ENCODE peak calls at places on chromosomes 12 and 14, in seven cellular contexts. Z is astrocyte of the spinal cord, X is ascending aorta, G is neural progenitor cell, S is HFF-Myc, A is stomach, U is brain microvascular endothelial cell. N is an unnamed sample.

GRCh38 chr14:73524493-73524892 is 12.4 kb upstream of the ACOT1 start:
- DNase-seq in G (no peak), X (no peak), S (no peak), Z (no peak), U (no peak), A (peak; percentile 48), N (no peak)

GRCh38 chr14:106657460-106657859 is 1131.1 kb downstream of the TMEM121 start:
- DNase-seq in Z (no peak), U (no peak), X (no peak), A (no peak), G (no peak), S (no peak), N (no peak)

GRCh38 chr14:100827751-100828447 is 2.0 kb downstream of the MEG3 start:
- DNase-seq in A (no peak), X (no peak), S (no peak), Z (peak; percentile 76), G (no peak), U (peak; percentile 80), N (no peak)

GRCh38 chr14:95045836-95046430 is 111.4 kb downstream of the DICER1 start:
- DNase-seq in U (no peak), Z (no peak), S (no peak), A (peak; percentile 24), G (no peak), X (no peak), N (peak; percentile 45)

GRCh38 chr12:5078423-5078822 is 34.7 kb downstream of the KCNA5 start:
- DNase-seq in G (no peak), U (no peak), S (no peak), Z (no peak), A (no peak), X (peak; percentile 80), N (no peak)

GRCh38 chr14:26233126-26233525 is 364.7 kb downstream of the NOVA1 start:
- DNase-seq in S (no peak), X (no peak), A (no peak), G (no peak), U (no peak), Z (no peak), N (no peak)

GRCh38 chr14:74577948-74578275 is 34.1 kb downstream of the LTBP2 start:
- DNase-seq in G (no peak), U (no peak), X (no peak), S (no peak), Z (no peak), A (no peak), N (no peak)

GRCh38 chr14:32252030-32252670 is 49.1 kb upstream of the RNU6-8 start:
- DNase-seq in Z (peak; percentile 85), A (peak; percentile 43), S (peak; percentile 62), U (peak; percentile 78), G (peak; percentile 79), X (no peak), N (peak; percentile 58)

GRCh38 chr14:65354131-65354530 is 58.4 kb upstream of the FUT8 start:
- DNase-seq in U (no peak), X (no peak), G (no peak), Z (no peak), S (no peak), A (peak; percentile 68), N (no peak)

GRCh38 chr14:71324767-71325272 is 417.6 kb downstream of the PCNX1 start:
- DNase-seq in A (no peak), G (peak; percentile 20), S (no peak), Z (no peak), U (peak; percentile 6), X (no peak), N (no peak)

GRCh38 chr12:131264625-131265024 is 310.9 kb downstream of the ADGRD1 start:
- DNase-seq in U (no peak), G (no peak), A (no peak), S (no peak), Z (no peak), X (no peak), N (no peak)

GRCh38 chr14:83706555-83706954 is 1823.4 kb upstream of the FLRT2 start:
- DNase-seq in G (peak; percentile 77), Z (peak; percentile 6), U (no peak), S (peak; percentile 15), A (no peak), X (no peak), N (no peak)

GRCh38 chr12:116628450-116628793 is 69.2 kb downstream of the MAP1LC3B2 start:
- DNase-seq in U (no peak), Z (no peak), S (no peak), X (no peak), G (no peak), A (no peak), N (no peak)

GRCh38 chr12:85823436-85824179 is 12.6 kb downstream of the RASSF9 start:
- DNase-seq in A (no peak), G (no peak), X (no peak), Z (peak; percentile 84), S (no peak), U (peak; percentile 84), N (no peak)

GRCh38 chr14:64926398-64926995 is 12.2 kb downstream of the CHURC1 start:
- DNase-seq in Z (no peak), G (no peak), X (no peak), S (no peak), U (no peak), A (no peak), N (no peak)

GRCh38 chr12:124646385-124647230 is 79.2 kb upstream of the NCOR2 start:
- DNase-seq in X (no peak), U (no peak), A (no peak), S (no peak), G (no peak), Z (no peak), N (no peak)

GRCh38 chr12:52203126-52203921 is 11.5 kb upstream of the KRT80 start:
- DNase-seq in X (peak; percentile 51), A (peak; percentile 36), S (peak; percentile 69), Z (peak; percentile 57), G (peak; percentile 31), U (peak; percentile 38), N (peak; percentile 96)

GRCh38 chr12:91133871-91134270 is 22.6 kb upstream of the LUM start:
- DNase-seq in X (no peak), Z (peak; percentile 76), S (no peak), G (no peak), A (no peak), U (peak; percentile 29), N (no peak)

GRCh38 chr12:116454950-116455447 is 104.2 kb upstream of the MAP1LC3B2 start:
- DNase-seq in U (peak; percentile 94), A (no peak), X (no peak), G (no peak), S (peak; percentile 72), Z (peak; percentile 94), N (no peak)

DNA sequence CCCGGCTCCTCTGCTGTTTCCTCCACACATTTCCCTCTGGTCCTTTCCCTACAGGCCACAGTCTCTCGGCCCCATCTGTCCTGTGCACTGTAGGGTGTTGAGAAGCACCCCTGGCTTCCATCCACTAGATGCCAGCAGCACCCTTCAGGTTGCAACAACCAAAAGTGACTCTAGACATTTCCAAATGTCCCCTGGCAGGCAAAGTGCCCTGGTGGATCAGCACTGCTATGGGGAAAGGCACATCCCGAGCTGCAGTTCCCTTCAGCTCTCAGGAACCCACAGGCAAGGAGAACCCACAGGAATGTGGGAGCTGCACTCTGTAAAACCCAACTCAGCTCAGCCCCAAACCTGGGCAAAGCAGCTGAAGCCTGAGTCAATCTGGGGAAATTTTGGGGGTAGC is 77.0 kb downstream of the RBM19 start:
- DNase-seq in S (no peak), Z (peak; percentile 28), U (peak; percentile 6), G (no peak), A (no peak), X (no peak), N (no peak)
- TF ChIP-seq CTCF in S (no peak), Z (peak; percentile 1), U (peak; percentile 25), G (peak; percentile 25), A (no peak), X (no peak), N (no peak)

GRCh38 chr14:51998348-51998747 is 9.0 kb downstream of the RTRAF start:
- DNase-seq in G (no peak), A (no peak), Z (no peak), X (no peak), S (no peak), U (no peak), N (no peak)

GRCh38 chr14:51999084-51999483 is 9.7 kb downstream of the RTRAF start:
- DNase-seq in S (no peak), X (no peak), U (no peak), G (no peak), Z (peak; percentile 15), A (no peak), N (no peak)

GRCh38 chr14:52000019-52000582 is 10.8 kb downstream of the RTRAF start:
- DNase-seq in X (no peak), S (no peak), G (no peak), U (no peak), A (no peak), Z (no peak), N (no peak)

GRCh38 chr14:51993274-51993673 is 3.9 kb downstream of the RTRAF start:
- DNase-seq in G (no peak), X (no peak), Z (no peak), S (no peak), A (no peak), U (no peak), N (no peak)

DNA sequence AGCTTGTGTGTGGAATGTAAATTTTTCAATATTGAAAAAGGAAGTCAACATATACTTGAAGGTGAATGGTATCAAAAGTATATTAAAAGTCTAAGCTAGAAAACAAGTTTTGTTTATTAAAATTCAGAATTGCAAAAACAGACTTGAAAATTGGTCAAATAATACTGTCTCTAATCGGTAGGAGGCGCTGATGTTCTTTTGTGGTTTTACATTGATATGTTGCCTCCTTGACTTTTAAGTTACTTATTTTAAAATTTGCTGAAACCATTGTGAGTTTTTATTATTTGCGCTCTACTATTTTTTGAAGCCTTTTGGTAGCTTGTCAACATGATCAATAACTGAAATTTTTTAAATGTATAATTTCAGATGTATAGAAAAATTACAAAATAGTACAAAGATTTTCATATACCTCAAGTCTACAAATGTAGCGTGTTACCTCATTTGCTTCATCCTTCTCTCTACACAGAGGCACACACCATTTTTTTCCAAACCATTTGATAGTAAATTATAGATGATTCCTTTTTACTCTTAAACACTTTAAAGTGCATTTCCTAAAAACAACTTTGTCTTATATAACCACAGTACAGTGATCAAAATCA is 6.9 kb downstream of the RTRAF start:
- DNase-seq in U (peak; percentile 40), Z (peak; percentile 76), G (peak; percentile 32), X (no peak), S (no peak), A (no peak), N (no peak)
- H3K4me3 ChIP-seq in U (no peak overlapping the region), Z (no peak overlapping the region), G (no peak overlapping the region), X (no peak overlapping the region), S (no peak overlapping the region), A (no peak overlapping the region), N (no peak overlapping the region)

DNA sequence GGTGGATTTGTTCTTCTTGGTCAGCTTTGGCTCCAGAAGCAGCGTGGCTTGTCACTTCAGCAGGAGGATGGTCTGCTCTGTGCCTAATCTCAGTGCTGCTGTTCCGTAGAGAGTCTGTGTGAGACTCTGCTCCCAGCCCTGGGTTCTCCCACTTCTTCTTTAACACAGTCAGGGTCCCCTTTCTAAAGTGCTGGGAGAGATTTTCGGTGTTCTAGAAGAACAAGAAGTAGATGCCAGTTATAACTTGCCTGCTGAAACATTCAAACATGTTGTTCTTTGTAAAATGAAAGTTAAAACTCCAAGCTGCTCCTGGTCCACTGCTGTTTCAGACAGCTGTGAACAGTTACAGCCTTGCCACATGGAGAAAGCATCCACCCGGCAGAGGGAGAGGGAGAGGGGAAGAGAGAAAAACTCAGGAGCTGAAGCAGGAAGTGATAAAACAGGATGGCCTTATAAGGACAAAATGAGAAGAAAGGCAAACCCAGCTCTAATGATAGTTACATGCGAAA is 55.2 kb upstream of the CERS5 start:
- DNase-seq in Z (peak; percentile 91), S (peak; percentile 89), G (peak; percentile 59), X (no peak), A (peak; percentile 33), U (peak; percentile 87), N (peak; percentile 89)
- TF ChIP-seq CTCF in Z (peak; percentile 50), S (peak; percentile 33), G (peak; percentile 10), X (peak; percentile 33), A (peak; percentile 34), U (peak; percentile 61), N (no peak)

GRCh38 chr12:93813972-93814821 is 137.0 kb downstream of the CRADD start:
- DNase-seq in Z (no peak), S (no peak), A (peak; percentile 66), X (peak; percentile 21), G (no peak), U (peak; percentile 64), N (peak; percentile 86)
- H3K4me3 ChIP-seq in Z (no peak overlapping the region), S (no peak overlapping the region), A (no peak overlapping the region), X (peak overlapping the region; percentile 24), G (no peak overlapping the region), U (no peak overlapping the region), N (no peak overlapping the region)

N was measured in lower leg skin.